ENCODE peak calls at places on chromosomes 7 and 10, in six cellular contexts. K, N, E, O, U and P are unnamed samples.

GRCh38 chr7:151051108-151051507 is 2.8 kb downstream of the ASIC3 start:
- DNase-seq in N (peak), K (peak), U (peak), O (no peak), E (peak), P (peak)

GRCh38 chr10:56090914-56091540 is 270.0 kb downstream of the ZWINT start:
- DNase-seq in E (no peak), K (no peak), N (no peak), U (no peak), O (no peak), P (no peak)

GRCh38 chr10:99266383-99266782 is 30.7 kb upstream of the HPSE2 start:
- DNase-seq in K (no peak), U (no peak), E (no peak), N (no peak), O (no peak), P (no peak)

GRCh38 chr10:65231148-65231547 is 1694.7 kb upstream of the LRRTM3 start:
- DNase-seq in K (no peak), U (no peak), O (no peak), N (no peak), E (no peak), P (no peak)

GRCh38 chr7:99551767-99552463 is at the start of gene FAM200A:
- DNase-seq in E (peak), U (peak), N (peak), O (peak), K (peak), P (peak)

GRCh38 chr7:76224695-76225094 is 23.0 kb downstream of the SRRM3 start:
- DNase-seq in N (no peak), O (no peak), U (no peak), K (no peak), E (no peak), P (no peak)

GRCh38 chr10:3835770-3836169 is 50.8 kb upstream of the KLF6 start:
- DNase-seq in N (no peak), O (no peak), U (no peak), E (no peak), K (peak), P (no peak)

GRCh38 chr7:139798892-139799291 is 21.1 kb upstream of the HIPK2 start:
- DNase-seq in U (no peak), N (no peak), K (no peak), O (no peak), E (no peak), P (no peak)